ENCODE peak calls at places on chromosomes 4 and X, in five cellular contexts. Y, D, T, P and J are unnamed samples.

GRCh38 chr4:86818211-86818610 is 31.0 kb downstream of the SLC10A6 start:
- DNase-seq in D (peak; percentile 34), Y (no peak), P (no peak), T (no peak), J (no peak)

GRCh38 chr4:75189976-75190375 is 257.1 kb downstream of the PARM1 start:
- DNase-seq in D (no peak), T (no peak), Y (no peak), P (peak; percentile 12), J (no peak)

GRCh38 chr4:37603070-37603468 is 83.1 kb downstream of the RELL1 start:
- DNase-seq in P (peak; percentile 67), Y (peak; percentile 93), T (peak; percentile 72), D (peak; percentile 88), J (peak; percentile 82)

GRCh38 chrX:120401301-120401700 is 39.4 kb downstream of the ATP1B4 start:
- DNase-seq in T (no peak), Y (no peak), P (no peak), D (peak; percentile 2), J (no peak)

GRCh38 chr4:188554413-188554812 is 415.2 kb downstream of the TRIML1 start:
- DNase-seq in P (no peak), T (no peak), Y (no peak), D (no peak), J (no peak)

GRCh38 chrX:24796204-24796603 is 102.5 kb downstream of the POLA1 start:
- DNase-seq in D (no peak), P (no peak), T (no peak), Y (no peak), J (no peak)

GRCh38 chrX:23118890-23119527 is 119.2 kb downstream of the DDX53 start:
- DNase-seq in P (no peak), Y (no peak), T (no peak), D (no peak), J (no peak)

GRCh38 chr4:188818300-188818699 is 679.1 kb downstream of the TRIML1 start:
- DNase-seq in D (no peak), P (no peak), Y (no peak), T (no peak), J (no peak)

GRCh38 chr4:87257523-87257922 is 37.1 kb upstream of the KLHL8 start:
- DNase-seq in P (no peak), T (no peak), Y (no peak), D (no peak), J (no peak)

GRCh38 chrX:122914256-122914655 is 269.8 kb upstream of the GRIA3 start:
- DNase-seq in T (no peak), D (no peak), P (no peak), Y (no peak), J (no peak)

GRCh38 chr4:10173754-10174749 is 57.5 kb upstream of the WDR1 start:
- DNase-seq in T (no peak), P (no peak), D (peak; percentile 46), Y (no peak), J (no peak)

GRCh38 chr4:78656968-78657445 is 105.4 kb downstream of the ANXA3 start:
- DNase-seq in T (no peak), P (no peak), Y (no peak), D (no peak), J (no peak)

GRCh38 chr4:100189820-100190642 is at the start of gene DDIT4L:
- DNase-seq in P (peak; percentile 48), Y (peak; percentile 82), D (peak; percentile 56), T (no peak), J (no peak)

GRCh38 chrX:106341823-106342222 is 173.7 kb downstream of the PWWP3B start:
- DNase-seq in T (no peak), D (no peak), Y (no peak), P (no peak), J (no peak)

GRCh38 chr4:138078751-138079150 is 163.4 kb downstream of the SLC7A11 start:
- DNase-seq in P (no peak), T (no peak), D (no peak), Y (no peak), J (no peak)

GRCh38 chr4:1155314-1155713 is 17.1 kb downstream of the SPON2 start:
- DNase-seq in D (no peak), Y (no peak), T (no peak), P (no peak), J (no peak)

GRCh38 chr4:1154126-1154522 is 18.3 kb downstream of the SPON2 start:
- DNase-seq in Y (peak; percentile 74), T (no peak), D (no peak), P (no peak), J (no peak)

GRCh38 chr4:1154523-1155182 is 17.7 kb downstream of the SPON2 start:
- DNase-seq in Y (peak; percentile 85), D (peak; percentile 34), T (no peak), P (no peak), J (no peak)

GRCh38 chr4:1152284-1152683 is 20.1 kb downstream of the SPON2 start:
- DNase-seq in D (no peak), T (no peak), P (no peak), Y (no peak), J (no peak)

DNA sequence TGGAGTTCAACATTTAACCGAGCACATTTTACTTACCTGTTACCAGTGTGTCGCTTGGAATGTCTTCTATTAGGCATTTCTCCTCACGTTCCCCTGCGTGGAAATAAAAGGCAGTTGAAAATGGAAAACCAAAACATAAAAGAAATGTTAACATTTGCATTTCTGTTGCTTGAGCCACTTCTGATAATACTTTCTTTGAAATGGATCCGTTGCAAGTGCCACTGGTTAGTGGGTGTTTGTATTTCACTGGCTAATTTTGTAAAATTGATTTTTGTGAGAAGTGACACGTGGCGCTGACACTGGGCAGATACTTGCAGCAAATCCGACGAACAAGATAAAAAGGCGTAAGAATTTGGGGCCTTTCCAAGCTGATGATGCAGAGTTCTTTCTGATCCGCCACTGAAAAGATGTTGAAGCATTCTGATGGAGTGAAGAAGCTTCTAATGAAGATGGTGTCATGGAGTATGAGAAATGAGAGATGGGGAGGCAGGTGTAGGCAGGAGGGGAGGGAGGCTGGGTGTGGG is 18.8 kb downstream of the SPON2 start:
- DNase-seq in T (no peak), P (no peak), Y (no peak), D (no peak), J (no peak)
- H3K9me3 ChIP-seq in T (peaks cover 6% of the 10 kb centered on the region), P (no peaks in the 10 kb centered on the region), Y (no peaks in the 10 kb centered on the region), D (no peaks in the 10 kb centered on the region), J (no peaks in the 10 kb centered on the region)

GRCh38 chr4:122775039-122775438 is 42.5 kb downstream of the BBS12 start:
- DNase-seq in P (no peak), D (no peak), T (no peak), Y (no peak), J (no peak)

GRCh38 chr4:122771724-122772123 is 39.2 kb downstream of the BBS12 start:
- DNase-seq in P (no peak), T (no peak), Y (no peak), D (no peak), J (no peak)

GRCh38 chr4:122773021-122773420 is 40.5 kb downstream of the BBS12 start:
- DNase-seq in T (no peak), Y (no peak), D (no peak), P (no peak), J (no peak)

GRCh38 chr4:122775987-122776836 is 43.7 kb downstream of the BBS12 start:
- DNase-seq in P (no peak), T (no peak), Y (no peak), D (no peak), J (no peak)

DNA sequence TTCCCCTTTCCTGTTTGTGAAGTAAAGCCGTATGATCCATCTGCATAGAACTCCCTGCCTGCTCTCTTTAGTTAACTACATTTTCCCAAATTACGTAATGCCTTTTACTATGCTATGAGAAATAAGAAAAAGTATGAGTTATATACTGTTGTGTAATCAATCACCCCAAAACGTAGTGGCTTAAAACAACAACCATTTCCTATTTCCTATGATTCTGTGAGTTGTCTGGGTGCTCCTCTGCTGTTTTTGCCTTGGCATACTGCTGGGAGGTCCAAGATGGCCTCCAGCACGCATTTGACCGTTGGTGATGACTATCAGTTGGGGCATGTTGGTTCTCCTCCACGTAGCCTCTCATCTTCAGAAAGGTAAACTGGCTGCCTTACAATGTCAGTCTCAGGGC is 39.8 kb downstream of the BBS12 start:
- DNase-seq in D (peak; percentile 39), P (no peak), Y (no peak), T (no peak), J (no peak)
- H3K9me3 ChIP-seq in D (no peaks in the 10 kb centered on the region), P (no peaks in the 10 kb centered on the region), Y (no peaks in the 10 kb centered on the region), T (no peaks in the 10 kb centered on the region), J (no peaks in the 10 kb centered on the region)

DNA sequence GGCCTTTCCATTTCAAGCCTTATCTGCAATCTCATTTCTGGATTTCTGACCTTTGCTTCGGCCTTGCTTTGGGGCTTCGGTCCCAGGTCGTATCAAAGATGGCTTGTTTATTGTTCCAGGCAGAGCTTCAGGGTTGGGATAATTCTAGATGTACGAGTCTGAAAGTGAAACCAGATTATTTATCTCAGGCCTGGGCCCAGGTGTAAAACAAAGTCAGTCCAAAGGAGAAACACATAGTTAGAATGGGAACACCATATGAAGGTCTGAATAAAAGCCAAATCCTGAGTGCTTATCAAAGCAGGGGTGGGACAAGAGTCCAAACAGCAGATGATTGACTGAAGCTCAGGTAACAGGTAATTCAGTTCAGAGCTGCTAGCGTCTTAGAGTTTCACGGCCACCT is 17.1 kb downstream of the PRIMPOL start:
- DNase-seq in P (no peak), D (no peak), T (no peak), Y (no peak), J (no peak)
- H3K9me3 ChIP-seq in P (no peaks in the 10 kb centered on the region), D (no peaks in the 10 kb centered on the region), T (no peaks in the 10 kb centered on the region), Y (no peaks in the 10 kb centered on the region), J (no peaks in the 10 kb centered on the region)

DNA sequence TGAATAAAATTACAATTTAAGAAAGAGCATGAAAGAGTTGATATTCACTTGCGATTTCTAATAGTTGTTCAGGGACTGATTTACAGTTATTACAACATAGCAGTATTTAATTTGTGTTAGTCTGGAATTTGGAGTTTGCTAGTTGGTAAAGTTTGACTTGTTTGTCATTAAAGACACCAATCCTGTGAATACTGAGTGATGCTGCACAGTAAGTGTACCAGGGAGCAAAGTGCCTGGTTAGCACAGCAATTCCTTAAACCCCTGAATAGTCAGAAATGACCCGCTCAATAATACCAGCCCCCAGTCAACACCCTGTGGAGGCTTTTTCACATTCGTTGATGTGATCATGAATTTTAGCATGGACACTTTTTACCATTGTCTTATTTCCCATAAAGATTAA is 122.2 kb upstream of the GC start:
- DNase-seq in Y (no peak), D (no peak), T (no peak), P (no peak), J (no peak)
- H3K9me3 ChIP-seq in Y (no peaks in the 10 kb centered on the region), D (peaks cover 3% of the 10 kb centered on the region), T (no peaks in the 10 kb centered on the region), P (peaks cover 4% of the 10 kb centered on the region), J (no peaks in the 10 kb centered on the region)

DNA sequence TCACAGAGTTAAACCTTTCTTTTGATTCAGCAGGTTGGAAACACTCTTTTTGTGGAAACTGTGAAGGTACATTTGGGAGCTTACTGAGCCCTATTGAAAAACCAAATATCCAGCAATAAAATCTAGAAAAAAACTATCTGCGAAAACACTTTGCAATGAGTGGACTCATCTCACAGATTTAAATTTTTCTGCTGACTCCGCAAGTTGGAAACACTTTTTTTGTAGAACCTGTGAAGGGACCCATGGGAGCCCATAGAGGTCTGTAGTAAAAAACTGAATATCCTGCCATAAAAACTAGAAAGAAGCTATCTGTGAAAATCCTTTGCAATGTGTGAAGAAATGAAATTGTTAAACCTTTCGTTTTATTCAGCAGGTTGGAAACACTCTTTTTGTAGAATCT is 22.5 kb upstream of the DCUN1D4 start:
- DNase-seq in D (no peak), P (no peak), T (no peak), Y (no peak), J (no peak)
- H3K9me3 ChIP-seq in D (no peaks in the 10 kb centered on the region), P (no peaks in the 10 kb centered on the region), T (peaks cover 31% of the 10 kb centered on the region), Y (peaks cover 2% of the 10 kb centered on the region), J (peaks cover 2% of the 10 kb centered on the region)

DNA sequence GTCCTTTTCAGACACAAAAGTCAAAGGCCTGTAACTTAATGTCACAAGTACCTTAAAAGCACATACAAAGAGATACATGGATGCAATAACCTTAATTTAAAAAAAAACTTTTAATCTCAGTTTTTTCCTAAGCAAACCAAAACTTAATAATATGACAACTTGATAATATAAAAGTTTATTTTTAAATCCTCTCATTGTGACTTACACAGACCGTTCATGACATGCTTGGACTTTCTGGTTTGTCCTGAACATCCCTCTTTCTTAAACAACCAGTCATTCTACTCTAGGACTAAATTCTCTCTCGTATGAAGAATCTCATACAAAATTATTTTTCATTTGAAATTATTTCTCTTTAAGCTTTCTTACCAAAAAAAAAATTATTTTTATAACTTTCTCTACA is 43.1 kb upstream of the CYP2U1 start:
- DNase-seq in D (no peak), Y (no peak), T (no peak), P (peak; percentile 12), J (peak; percentile 39)
- H3K9me3 ChIP-seq in D (no peaks in the 10 kb centered on the region), Y (no peaks in the 10 kb centered on the region), T (no peaks in the 10 kb centered on the region), P (peaks cover 14% of the 10 kb centered on the region), J (peaks cover 8% of the 10 kb centered on the region)